ENCODE peak calls at places on chromosome 10, in six cellular contexts. One of them, this sample, is unnamed.
A peak's percentile ranks its signal among the peaks of the same experiment; 100 is the strongest.

GRCh38 chr10:24375510-24375909 is 166.6 kb downstream of the KIAA1217 start:
- DNase-seq in germinal center: no peak
- DNase-seq in OCI-LY7: no peak
- DNase-seq in glutamatergic neuron: no peak
- DNase-seq in aorta: no peak
- DNase-seq in posterior vena cava: no peak
- DNase-seq in this sample: no peak

GRCh38 chr10:105763611-105764010 is 1122.5 kb downstream of the SORCS3 start:
- DNase-seq in posterior vena cava: no peak
- DNase-seq in germinal center: no peak
- DNase-seq in aorta: no peak
- DNase-seq in glutamatergic neuron: no peak
- DNase-seq in OCI-LY7: no peak
- DNase-seq in this sample: no peak

GRCh38 chr10:33596411-33596810 is 261.9 kb upstream of the NRP1 start:
- DNase-seq in germinal center: no peak
- DNase-seq in aorta: no peak
- DNase-seq in posterior vena cava: no peak
- DNase-seq in glutamatergic neuron: no peak
- DNase-seq in OCI-LY7: no peak
- DNase-seq in this sample: no peak

GRCh38 chr10:36479073-36479472 is 646.3 kb upstream of the ANKRD30A start:
- DNase-seq in glutamatergic neuron: no peak
- DNase-seq in aorta: no peak
- DNase-seq in germinal center: no peak
- DNase-seq in posterior vena cava: no peak
- DNase-seq in OCI-LY7: no peak
- DNase-seq in this sample: no peak

GRCh38 chr10:123583639-123584418 is 82.3 kb upstream of the GPR26 start:
- DNase-seq in germinal center: peak; percentile 35
- DNase-seq in posterior vena cava: peak; percentile 96
- DNase-seq in aorta: peak; percentile 94
- DNase-seq in OCI-LY7: no peak
- DNase-seq in glutamatergic neuron: peak; percentile 92
- DNase-seq in this sample: peak; percentile 90

GRCh38 chr10:33334839-33335549 is 527 bp upstream of the NRP1 start:
- DNase-seq in aorta: peak; percentile 89
- DNase-seq in glutamatergic neuron: peak; percentile 83
- DNase-seq in posterior vena cava: peak; percentile 93
- DNase-seq in OCI-LY7: no peak
- DNase-seq in germinal center: peak; percentile 8
- DNase-seq in this sample: peak; percentile 89

GRCh38 chr10:25300073-25300472 is 125.3 kb downstream of the GPR158 start:
- DNase-seq in glutamatergic neuron: no peak
- DNase-seq in aorta: no peak
- DNase-seq in posterior vena cava: no peak
- DNase-seq in germinal center: no peak
- DNase-seq in OCI-LY7: no peak
- DNase-seq in this sample: no peak

GRCh38 chr10:22693371-22693784 is 21.0 kb downstream of the PIP4K2A start:
- DNase-seq in aorta: no peak
- DNase-seq in OCI-LY7: no peak
- DNase-seq in posterior vena cava: no peak
- DNase-seq in glutamatergic neuron: no peak
- DNase-seq in germinal center: no peak
- DNase-seq in this sample: no peak

GRCh38 chr10:1116696-1117254 is 60.6 kb downstream of the WDR37 start:
- DNase-seq in glutamatergic neuron: no peak
- DNase-seq in germinal center: no peak
- DNase-seq in OCI-LY7: no peak
- DNase-seq in posterior vena cava: no peak
- DNase-seq in aorta: no peak
- DNase-seq in this sample: no peak

GRCh38 chr10:119616879-119617580 is 20.3 kb upstream of the TIAL1 start:
- DNase-seq in posterior vena cava: no peak
- DNase-seq in germinal center: no peak
- DNase-seq in glutamatergic neuron: peak; percentile 21
- DNase-seq in OCI-LY7: no peak
- DNase-seq in aorta: no peak
- DNase-seq in this sample: no peak